ENCODE peak calls at places on chromosomes 3 and 15, in ten cellular contexts. E, B, N, W, Y, F, D, I, X and G are unnamed samples.

GRCh38 chr3:79148786-79149185 is 619.0 kb downstream of the ROBO1 start:
- DNase-seq in E (no peak), B (no peak), N (no peak), W (no peak), Y (no peak), F (no peak), D (no peak), I (no peak), X (peak), G (no peak)

GRCh38 chr15:74584204-74584603 is 31.4 kb upstream of the CLK3 start:
- DNase-seq in E (no peak), B (no peak), N (no peak), W (no peak), Y (no peak), F (no peak), D (no peak), I (no peak), X (no peak), G (no peak)

GRCh38 chr3:52099006-52099405 is 42.6 kb upstream of the DUSP7 start:
- DNase-seq in E (no peak), B (no peak), N (no peak), W (peak), Y (no peak), F (no peak), D (no peak), I (no peak), X (no peak), G (peak)

GRCh38 chr3:53846134-53846850 is at the start of the genes CHDH and IL17RB:
- DNase-seq in E (peak), B (no peak), N (peak), W (peak), Y (peak), F (peak), D (peak), I (no peak), X (peak), G (peak)

GRCh38 chr3:155179425-155179814 is 99.3 kb downstream of the MME start:
- DNase-seq in E (no peak), B (no peak), N (no peak), W (no peak), Y (no peak), F (no peak), D (no peak), I (no peak), X (no peak), G (no peak)

GRCh38 chr3:120089089-120089488 is 5.2 kb downstream of the GSK3B start:
- DNase-seq in E (no peak), B (no peak), N (no peak), W (no peak), Y (no peak), F (no peak), D (no peak), I (no peak), X (no peak), G (no peak)

GRCh38 chr3:186772281-186772885 is 11.0 kb upstream of the EIF4A2 start:
- DNase-seq in E (no peak), B (no peak), N (no peak), W (no peak), Y (peak), F (no peak), D (peak), I (no peak), X (peak), G (no peak)

GRCh38 chr15:56805466-56806146 is 72.3 kb upstream of the ZNF280D start:
- DNase-seq in E (no peak), B (no peak), N (no peak), W (peak), Y (peak), F (peak), D (no peak), I (no peak), X (peak), G (peak)

GRCh38 chr3:99515891-99516290 is 122.5 kb upstream of the COL8A1 start:
- DNase-seq in E (no peak), B (no peak), N (no peak), W (no peak), Y (no peak), F (no peak), D (no peak), I (no peak), X (no peak), G (no peak)

GRCh38 chr3:135869439-135870105 is 96.0 kb upstream of the PPP2R3A start:
- DNase-seq in E (no peak), B (no peak), N (no peak), W (peak), Y (no peak), F (no peak), D (no peak), I (no peak), X (no peak), G (no peak)

GRCh38 chr15:70507772-70508351 is 255.5 kb downstream of the UACA start:
- DNase-seq in E (peak), B (no peak), N (peak), W (peak), Y (no peak), F (no peak), D (no peak), I (no peak), X (no peak), G (peak)

GRCh38 chr15:38354321-38354929 is 99.5 kb upstream of the FAM98B start:
- DNase-seq in E (peak), B (peak), N (peak), W (peak), Y (peak), F (peak), D (peak), I (peak), X (peak), G (peak)

GRCh38 chr3:70856414-70857162 is 544.1 kb upstream of the MDFIC2 start:
- DNase-seq in E (no peak), B (no peak), N (no peak), W (peak), Y (no peak), F (no peak), D (no peak), I (no peak), X (peak), G (no peak)

GRCh38 chr15:76073554-76073953 is 13.8 kb downstream of the TMEM266 start:
- DNase-seq in E (no peak), B (no peak), N (no peak), W (peak), Y (no peak), F (no peak), D (no peak), I (no peak), X (no peak), G (no peak)

GRCh38 chr3:136078421-136079364 is 113.2 kb downstream of the PPP2R3A start:
- DNase-seq in E (no peak), B (no peak), N (no peak), W (peak), Y (no peak), F (no peak), D (no peak), I (no peak), X (peak), G (peak)

GRCh38 chr3:56309465-56309864 is 158.8 kb downstream of the ERC2 start:
- DNase-seq in E (peak), B (no peak), N (no peak), W (no peak), Y (no peak), F (no peak), D (no peak), I (no peak), X (no peak), G (no peak)

GRCh38 chr3:130404401-130404800 is 58.9 kb downstream of the COL6A5 start:
- DNase-seq in E (no peak), B (no peak), N (no peak), W (no peak), Y (no peak), F (no peak), D (no peak), I (no peak), X (no peak), G (no peak)

GRCh38 chr15:83890584-83890983 is 236.7 kb downstream of the ADAMTSL3 start:
- DNase-seq in E (no peak), B (no peak), N (no peak), W (no peak), Y (no peak), F (no peak), D (no peak), I (no peak), X (no peak), G (no peak)

GRCh38 chr3:64023187-64023860 is at the start of gene PSMD6:
- DNase-seq in E (peak), B (peak), N (peak), W (peak), Y (peak), F (peak), D (peak), I (peak), X (peak), G (peak)

GRCh38 chr15:74710349-74711094 is 14.7 kb upstream of the EDC3 start:
- DNase-seq in E (no peak), B (no peak), N (no peak), W (no peak), Y (no peak), F (no peak), D (no peak), I (no peak), X (no peak), G (no peak)

GRCh38 chr3:107662586-107662985 is 139.8 kb downstream of the BBX start:
- DNase-seq in E (no peak), B (no peak), N (no peak), W (no peak), Y (no peak), F (no peak), D (no peak), I (no peak), X (no peak), G (no peak)

GRCh38 chr15:83776986-83777385 is 123.1 kb downstream of the ADAMTSL3 start:
- DNase-seq in E (no peak), B (no peak), N (no peak), W (no peak), Y (no peak), F (no peak), D (no peak), I (no peak), X (no peak), G (no peak)

GRCh38 chr3:187958432-187959003 is 195.4 kb upstream of the LPP start:
- DNase-seq in E (no peak), B (peak), N (no peak), W (no peak), Y (peak), F (no peak), D (no peak), I (peak), X (no peak), G (no peak)

GRCh38 chr3:72142028-72142427 is 357.1 kb upstream of the PROK2 start:
- DNase-seq in E (no peak), B (no peak), N (no peak), W (no peak), Y (no peak), F (no peak), D (no peak), I (no peak), X (no peak), G (no peak)

GRCh38 chr3:13504161-13504831 is 24.2 kb downstream of the HDAC11 start:
- DNase-seq in E (no peak), B (no peak), N (no peak), W (peak), Y (no peak), F (no peak), D (no peak), I (no peak), X (no peak), G (no peak)

GRCh38 chr3:188845514-188845913 is 326.3 kb upstream of the TPRG1 start:
- DNase-seq in E (no peak), B (no peak), N (no peak), W (no peak), Y (no peak), F (no peak), D (no peak), I (no peak), X (no peak), G (no peak)

GRCh38 chr3:194993896-194994295 is 277.1 kb downstream of the XXYLT1 start:
- DNase-seq in E (no peak), B (no peak), N (no peak), W (no peak), Y (no peak), F (no peak), D (no peak), I (no peak), X (no peak), G (no peak)

GRCh38 chr15:69265347-69265955 is 33.3 kb upstream of the PAQR5 start:
- DNase-seq in E (peak), B (no peak), N (peak), W (peak), Y (no peak), F (no peak), D (no peak), I (no peak), X (peak), G (peak)

GRCh38 chr3:185400340-185400667 is 37.4 kb downstream of the MAP3K13 start:
- DNase-seq in E (no peak), B (no peak), N (no peak), W (peak), Y (no peak), F (no peak), D (no peak), I (no peak), X (no peak), G (no peak)

GRCh38 chr15:64767203-64767602 is 8.2 kb downstream of the RBPMS2 start:
- DNase-seq in E (no peak), B (peak), N (no peak), W (peak), Y (no peak), F (no peak), D (no peak), I (no peak), X (no peak), G (no peak)

GRCh38 chr15:73296621-73297353 is 72.0 kb downstream of the HCN4 start:
- DNase-seq in E (no peak), B (no peak), N (no peak), W (no peak), Y (no peak), F (no peak), D (no peak), I (no peak), X (no peak), G (no peak)

GRCh38 chr15:40984963-40985362 is 31.7 kb downstream of the CHAC1 start:
- DNase-seq in E (no peak), B (no peak), N (no peak), W (peak), Y (no peak), F (no peak), D (no peak), I (no peak), X (peak), G (no peak)

GRCh38 chr3:130093741-130094391 is 12.2 kb downstream of the ALG1L2 start:
- DNase-seq in E (no peak), B (peak), N (no peak), W (no peak), Y (peak), F (no peak), D (peak), I (no peak), X (no peak), G (no peak)

GRCh38 chr3:48765376-48765775 is 48.4 kb upstream of the IP6K2 start:
- DNase-seq in E (no peak), B (no peak), N (no peak), W (peak), Y (no peak), F (no peak), D (no peak), I (no peak), X (no peak), G (peak)

GRCh38 chr3:194259982-194260856 is 90.9 kb downstream of the CPN2 start:
- DNase-seq in E (no peak), B (no peak), N (no peak), W (no peak), Y (no peak), F (no peak), D (no peak), I (no peak), X (no peak), G (no peak)

GRCh38 chr3:8658326-8659212 is 14.0 kb upstream of the SSUH2 start:
- DNase-seq in E (peak), B (no peak), N (peak), W (peak), Y (no peak), F (peak), D (no peak), I (no peak), X (no peak), G (peak)

GRCh38 chr3:24498391-24498790 is 3.7 kb upstream of the THRB start:
- DNase-seq in E (no peak), B (no peak), N (no peak), W (no peak), Y (no peak), F (no peak), D (no peak), I (no peak), X (no peak), G (no peak)

GRCh38 chr3:13041113-13041776 is 32.0 kb downstream of the IQSEC1 start:
- DNase-seq in E (no peak), B (no peak), N (no peak), W (no peak), Y (no peak), F (no peak), D (no peak), I (no peak), X (no peak), G (no peak)

GRCh38 chr3:194688207-194688711 is 2.6 kb downstream of the FAM43A start:
- DNase-seq in E (no peak), B (peak), N (no peak), W (peak), Y (peak), F (peak), D (peak), I (no peak), X (no peak), G (peak)

GRCh38 chr15:33882921-33883320 is 85.4 kb upstream of the CHRM5 start:
- DNase-seq in E (no peak), B (no peak), N (no peak), W (no peak), Y (no peak), F (no peak), D (no peak), I (no peak), X (no peak), G (no peak)